ENCODE peak calls at places on chromosome 7, in four cellular contexts. V, Q, N and B are unnamed samples.

GRCh38 chr7:67206452-67206851 is 209.8 kb downstream of the TYW1 start:
- DNase-seq in V (no peak), N (no peak), Q (no peak), B (no peak)

GRCh38 chr7:129047761-129048160 is 7.2 kb downstream of the TNPO3 start:
- DNase-seq in Q (no peak), N (no peak), V (no peak), B (no peak)

GRCh38 chr7:83941300-83941699 is 253.3 kb downstream of the SEMA3A start:
- DNase-seq in V (no peak), N (no peak), Q (no peak), B (no peak)

GRCh38 chr7:17900464-17900863 is 39.8 kb downstream of the SNX13 start:
- DNase-seq in V (no peak), Q (no peak), N (no peak), B (no peak)

GRCh38 chr7:74371381-74372059 is 82.2 kb upstream of the GTF2IRD1 start:
- DNase-seq in Q (no peak), N (peak; percentile 56), V (peak; percentile 58), B (no peak)

GRCh38 chr7:22683379-22683778 is 43.6 kb upstream of the IL6 start:
- DNase-seq in N (no peak), Q (no peak), V (no peak), B (no peak)

GRCh38 chr7:55539380-55539779 is 32.9 kb downstream of the VOPP1 start:
- DNase-seq in Q (no peak), V (no peak), N (no peak), B (no peak)

GRCh38 chr7:111370002-111370401 is 192.3 kb downstream of the IMMP2L start:
- DNase-seq in V (no peak), Q (no peak), N (no peak), B (no peak)

GRCh38 chr7:126493801-126494200 is 758.9 kb downstream of the GRM8 start:
- DNase-seq in Q (no peak), V (no peak), N (no peak), B (no peak)

GRCh38 chr7:150357277-150357676 is 11.3 kb upstream of the REPIN1 start:
- DNase-seq in N (no peak), Q (no peak), V (no peak), B (no peak)

GRCh38 chr7:2932761-2933251 is 88.7 kb upstream of the GNA12 start:
- DNase-seq in V (no peak), Q (no peak), N (no peak), B (no peak)

GRCh38 chr7:139561-140243 is 52.7 kb upstream of the FAM20C start:
- DNase-seq in V (no peak), Q (no peak), N (no peak), B (no peak)

GRCh38 chr7:191105-192034 is 1.0 kb upstream of the FAM20C start:
- DNase-seq in N (peak; percentile 15), V (peak; percentile 70), Q (peak; percentile 39), B (no peak)

GRCh38 chr7:73623798-73624668 is at the start of gene MLXIPL:
- DNase-seq in V (peak; percentile 34), Q (peak; percentile 78), N (peak; percentile 94), B (no peak)

GRCh38 chr7:84729284-84729683 is 457.6 kb downstream of the SEMA3D start:
- DNase-seq in N (no peak), V (no peak), Q (no peak), B (no peak)

GRCh38 chr7:18638594-18639452 is 143.3 kb downstream of the HDAC9 start:
- DNase-seq in N (no peak), V (peak; percentile 52), Q (no peak), B (no peak)

GRCh38 chr7:44244282-44244681 is 43.5 kb downstream of the YKT6 start:
- DNase-seq in V (no peak), Q (no peak), N (peak; percentile 66), B (no peak)

GRCh38 chr7:17071866-17072265 is 190.1 kb upstream of the AGR3 start:
- DNase-seq in V (no peak), Q (no peak), N (no peak), B (no peak)

GRCh38 chr7:157621131-157621681 is 284.4 kb downstream of the DNAJB6 start:
- DNase-seq in Q (no peak), V (no peak), N (no peak), B (no peak)

GRCh38 chr7:68321776-68322496 is 1276.3 kb upstream of the AUTS2 start:
- DNase-seq in N (no peak), Q (no peak), V (no peak), B (no peak)

GRCh38 chr7:143884978-143885559 is 16.9 kb downstream of the TCAF1 start:
- DNase-seq in N (peak; percentile 82), Q (peak; percentile 30), V (peak; percentile 61), B (no peak)

GRCh38 chr7:100372256-100372655 is 1.0 kb upstream of the PILRA start:
- DNase-seq in V (no peak), Q (no peak), N (no peak), B (no peak)

GRCh38 chr7:28865494-28866257 is 92.5 kb downstream of the TRIL start:
- DNase-seq in V (no peak), N (no peak), Q (no peak), B (no peak)

GRCh38 chr7:6271694-6272371 is 591 bp downstream of the CYTH3 start:
- DNase-seq in V (peak; percentile 24), N (peak; percentile 35), Q (peak; percentile 43), B (no peak)

GRCh38 chr7:14691597-14692203 is 210.9 kb downstream of the DGKB start:
- DNase-seq in V (peak; percentile 55), Q (peak; percentile 38), N (peak; percentile 61), B (no peak)

GRCh38 chr7:112929411-112929810 is 139.2 kb upstream of the TMEM168 start:
- DNase-seq in Q (no peak), V (no peak), N (no peak), B (no peak)

DNA sequence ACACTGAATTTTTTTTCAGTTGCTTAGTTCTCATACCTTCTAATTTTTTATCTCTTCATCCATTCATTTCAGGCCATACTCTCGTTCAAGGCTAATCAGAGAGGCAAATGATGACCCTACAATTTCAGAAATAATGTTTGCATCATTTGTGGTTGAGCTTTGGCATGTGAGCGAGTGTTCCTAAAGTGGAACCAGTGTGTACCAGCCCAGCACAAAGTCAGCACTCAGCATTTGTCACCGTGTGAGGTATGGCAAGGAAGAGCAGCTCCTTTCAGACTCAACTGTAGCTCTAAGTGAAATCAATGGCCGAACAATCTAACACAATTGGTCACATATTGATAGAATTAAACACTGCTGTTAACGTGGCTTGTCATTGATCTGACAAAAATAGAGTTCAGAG is 154.6 kb downstream of the POU6F2 start:
- DNase-seq in N (no peak), V (no peak), Q (no peak), B (no peak)
- H3K4me1 ChIP-seq in N (no peaks in the 10 kb centered on the region), V (no peaks in the 10 kb centered on the region), Q (no peaks in the 10 kb centered on the region), B (no peaks in the 10 kb centered on the region)

DNA sequence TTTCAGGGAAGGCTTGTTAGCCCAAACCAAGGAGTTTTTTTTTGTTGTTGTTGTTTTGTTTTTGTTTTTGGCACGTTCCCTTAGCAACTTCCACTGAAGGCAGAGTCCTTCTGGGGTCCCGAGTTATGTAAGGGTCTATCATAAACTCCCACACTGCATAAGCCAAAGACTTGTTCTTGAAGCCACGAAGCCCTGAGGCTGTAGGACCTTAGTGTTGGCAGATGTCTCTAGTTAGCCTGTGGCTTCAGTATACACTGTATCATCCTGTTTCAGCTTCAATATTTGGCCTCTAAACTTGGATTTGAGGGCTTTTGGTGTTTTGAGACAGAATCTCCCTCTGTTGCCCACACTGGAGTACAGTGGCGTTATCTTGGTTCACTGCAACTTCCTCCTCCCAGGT is 13.6 kb downstream of the KPNA7 start:
- DNase-seq in Q (no peak), N (no peak), V (no peak), B (no peak)
- H3K4me3 ChIP-seq in Q (no peak overlapping the region), N (no peak overlapping the region), V (no peak overlapping the region), B (no peak overlapping the region)

GRCh38 chr7:108420482-108420908 is 35.7 kb downstream of the NRCAM start:
- DNase-seq in N (no peak), V (no peak), Q (no peak), B (no peak)
- H3K4me1 ChIP-seq in N (no peaks in the 10 kb centered on the region), V (no peaks in the 10 kb centered on the region), Q (no peaks in the 10 kb centered on the region), B (peaks cover 8% of the 10 kb centered on the region)

DNA sequence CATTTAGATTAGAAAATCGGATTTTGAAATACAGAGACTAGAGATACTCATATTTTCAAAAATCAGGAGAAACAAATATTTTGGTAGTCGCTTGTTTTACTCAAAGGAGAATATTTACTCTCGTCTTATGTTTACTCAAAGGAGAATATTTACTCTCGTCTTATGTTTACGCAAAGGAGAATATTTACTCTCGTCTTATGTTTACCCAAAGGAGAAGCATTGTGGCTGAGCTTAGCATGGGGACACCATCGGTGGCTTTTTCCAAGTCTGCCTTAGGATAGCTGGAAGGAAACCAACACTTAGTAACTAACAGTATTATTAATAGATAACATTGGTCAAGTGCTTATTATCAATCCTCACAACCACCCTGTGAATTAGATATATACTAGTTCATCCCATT is 71.8 kb downstream of the SNX10 start:
- DNase-seq in Q (no peak), N (no peak), V (no peak), B (no peak)
- H3K4me3 ChIP-seq in Q (no peak overlapping the region), N (no peak overlapping the region), V (no peak overlapping the region), B (no peak overlapping the region)

GRCh38 chr7:101926265-101926664 is 108.8 kb downstream of the CUX1 start:
- DNase-seq in Q (no peak), V (no peak), N (no peak), B (no peak)

GRCh38 chr7:101924171-101924570 is 106.7 kb downstream of the CUX1 start:
- DNase-seq in Q (no peak), V (peak; percentile 86), N (no peak), B (no peak)

GRCh38 chr7:101923276-101923985 is 106.0 kb downstream of the CUX1 start:
- DNase-seq in V (peak; percentile 82), N (no peak), Q (no peak), B (no peak)

GRCh38 chr7:101932053-101932452 is 114.6 kb downstream of the CUX1 start:
- DNase-seq in N (no peak), Q (no peak), V (no peak), B (no peak)

DNA sequence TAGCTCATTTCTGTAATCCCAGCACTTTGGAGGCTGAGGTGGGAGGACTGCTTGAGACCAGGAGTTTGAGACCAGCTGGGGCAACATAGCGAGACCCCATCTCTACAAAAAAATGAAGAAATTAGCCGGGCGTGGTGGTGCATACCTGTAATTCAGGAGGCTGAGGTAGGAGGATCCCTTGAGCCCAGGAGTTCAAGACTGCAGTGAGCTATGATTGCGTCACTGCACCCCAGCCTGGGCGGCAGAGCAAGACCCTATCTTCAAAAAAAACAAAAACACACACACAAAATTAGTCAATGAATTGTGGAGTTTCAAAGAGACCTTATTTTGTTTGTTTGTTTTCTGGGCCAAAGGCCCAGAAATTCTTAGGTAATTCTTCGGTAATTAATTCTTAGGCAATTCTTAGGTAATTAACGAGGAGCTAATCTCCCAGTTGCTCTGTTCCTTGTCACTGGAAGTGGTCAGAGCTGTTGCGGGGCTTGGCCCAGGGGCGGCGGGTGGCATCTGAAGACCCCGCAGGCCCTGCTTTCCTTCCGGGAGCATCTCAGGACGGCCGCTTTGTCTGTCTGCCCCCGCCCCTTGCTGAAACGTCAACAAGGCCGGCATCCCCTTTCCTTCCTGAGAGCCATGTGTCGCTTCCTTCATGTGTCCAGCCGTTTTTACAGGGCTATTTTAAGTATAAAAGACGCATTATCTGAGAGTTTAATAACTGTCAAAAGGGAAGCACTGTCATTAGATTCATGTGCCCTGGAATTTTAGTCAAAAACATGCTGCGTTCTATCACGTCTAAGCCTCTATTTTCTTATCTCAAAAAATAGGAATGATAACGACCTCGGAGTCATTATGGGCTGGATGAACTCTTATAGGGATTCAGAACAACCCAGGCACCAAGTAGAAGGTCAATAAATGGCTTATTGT is 110.2 kb downstream of the CUX1 start:
- DNase-seq in N (no peak), V (no peak), Q (no peak), B (no peak)
- H3K4me1 ChIP-seq in N (peaks cover 19% of the 10 kb centered on the region), V (peaks cover 4% of the 10 kb centered on the region), Q (peaks cover 27% of the 10 kb centered on the region), B (no peaks in the 10 kb centered on the region)

GRCh38 chr7:124085168-124085567 is 52.3 kb upstream of the TMEM229A start:
- DNase-seq in V (no peak), N (no peak), Q (no peak), B (no peak)
- H3K4me3 ChIP-seq in V (no peak overlapping the region), N (no peak overlapping the region), Q (no peak overlapping the region), B (no peak overlapping the region)